ENCODE peak calls at places on chromosomes 4 and X, in five cellular contexts. A is endothelial cell of umbilical vein, Y is breast epithelium, Z is SK-N-SH, N is prostate gland. U is an unnamed sample. For H3K4me1, the result is how much of the 10 kb centered on the place peaks cover.

GRCh38 chr4:77044458-77045124 is 31.2 kb downstream of the CCNI start:
- DNase-seq in Y (no peak), Z (no peak), A (peak), N (no peak), U (no peak)

GRCh38 chrX:111568356-111568755 is 56.9 kb downstream of the SERTM2 start:
- DNase-seq in Y (no peak), N (no peak), A (no peak), Z (peak), U (no peak)

GRCh38 chr4:42302348-42302747 is 94.9 kb upstream of the SHISA3 start:
- DNase-seq in Y (no peak), N (peak), A (peak), Z (peak), U (peak)

GRCh38 chr4:186651624-186652023 is 72.0 kb downstream of the FAT1 start:
- DNase-seq in N (peak), Y (peak), A (peak), Z (no peak), U (peak)

GRCh38 chr4:143356493-143356892 is 19.8 kb downstream of the GAB1 start:
- DNase-seq in A (no peak), N (no peak), Z (no peak), Y (no peak), U (no peak)

GRCh38 chr4:53505947-53506346 is 85.3 kb downstream of the LNX1 start:
- DNase-seq in N (no peak), A (peak), Y (no peak), Z (no peak), U (no peak)

GRCh38 chr4:8760561-8760960 is 111.1 kb downstream of the HMX1 start:
- DNase-seq in Y (peak), Z (no peak), A (no peak), N (no peak), U (no peak)

GRCh38 chr4:150822407-150822806 is 192.7 kb downstream of the LRBA start:
- DNase-seq in A (no peak), Y (no peak), N (no peak), Z (no peak), U (no peak)

GRCh38 chr4:67746797-67747495 is 7.2 kb downstream of the GNRHR start:
- DNase-seq in N (no peak), Y (no peak), Z (peak), A (peak), U (no peak)

GRCh38 chr4:81635747-81636146 is 164.0 kb upstream of the RASGEF1B start:
- DNase-seq in N (no peak), Y (no peak), Z (no peak), A (no peak), U (peak)

GRCh38 chrX:128156204-128156603 is 104.0 kb upstream of the ACTRT1 start:
- DNase-seq in A (no peak), N (no peak), Y (no peak), Z (no peak), U (no peak)

GRCh38 chrX:25721564-25721963 is 416.6 kb upstream of the MAGEB18 start:
- DNase-seq in Y (no peak), A (peak), Z (no peak), N (no peak), U (no peak)

GRCh38 chr4:184268574-184269160 is 51.0 kb upstream of the ENPP6 start:
- DNase-seq in A (peak), N (no peak), Z (no peak), Y (no peak), U (no peak)

GRCh38 chr4:82839624-82840023 is 41.0 kb upstream of the SCD5 start:
- DNase-seq in Z (no peak), Y (no peak), N (no peak), A (peak), U (no peak)

GRCh38 chrX:16082470-16083085 is 40.8 kb upstream of the GRPR start:
- DNase-seq in Z (no peak), Y (no peak), A (no peak), N (no peak), U (no peak)

GRCh38 chrX:136806891-136807410 is 26.2 kb upstream of the ARHGEF6 start:
- DNase-seq in Y (no peak), Z (no peak), A (no peak), N (no peak), U (no peak)

GRCh38 chrX:107826286-107827136 is 845 bp downstream of the MID2 start:
- DNase-seq in N (peak), Z (peak), Y (peak), A (peak), U (peak)

GRCh38 chrX:97189668-97190067 is 306.0 kb downstream of the RPA4 start:
- DNase-seq in A (no peak), Y (no peak), Z (no peak), N (peak), U (no peak)

GRCh38 chrX:115260330-115260729 is 26.4 kb upstream of the LRCH2 start:
- DNase-seq in Y (no peak), Z (no peak), N (no peak), A (no peak), U (no peak)

DNA sequence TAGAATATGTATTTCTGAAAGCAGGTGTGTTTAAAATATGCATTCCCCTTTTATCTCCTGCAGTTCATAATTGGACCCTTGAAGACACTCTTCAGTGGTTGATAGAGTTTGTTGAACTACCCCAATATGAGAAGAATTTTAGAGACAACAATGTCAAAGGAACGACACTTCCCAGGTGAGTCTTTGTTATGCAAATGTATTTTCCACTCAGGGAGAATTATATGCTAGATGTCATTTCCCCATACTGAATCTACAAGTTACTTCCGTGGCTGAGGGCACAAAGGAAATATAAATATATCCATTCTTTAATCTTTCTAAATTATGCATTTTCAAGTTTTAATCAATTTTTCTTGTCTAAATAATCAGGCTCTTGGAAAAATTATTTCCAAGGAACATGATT is 134.7 kb downstream of the STIM2 start:
- DNase-seq in Y (no peak), N (no peak), Z (no peak), A (no peak), U (no peak)
- H3K4me1 ChIP-seq in Y (under half), N (under half), Z (under half), A (under half), U (under half)

DNA sequence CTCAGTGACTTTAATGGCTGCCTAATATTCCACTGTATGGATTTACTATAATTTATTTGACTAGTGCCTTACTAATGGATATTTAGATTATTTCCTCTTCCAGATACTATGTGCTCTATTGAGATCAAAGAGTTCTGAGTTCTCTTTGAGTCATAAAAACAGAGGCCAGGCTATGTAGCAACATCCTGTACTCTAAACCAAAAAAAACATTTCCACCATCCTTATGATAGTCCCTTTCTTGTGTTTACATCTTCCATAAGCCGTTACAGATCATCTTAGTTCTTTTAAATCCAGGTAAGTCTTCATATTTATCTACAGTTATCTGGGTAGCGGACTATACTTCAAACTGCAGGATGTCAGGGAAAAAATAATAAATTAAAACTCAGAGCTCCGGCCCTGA is 56.6 kb upstream of the TMEM184C start:
- DNase-seq in N (no peak), A (no peak), Y (no peak), Z (no peak), U (no peak)
- H3K27ac ChIP-seq in N (no peak), A (no peak), Y (no peak), Z (no peak), U (no peak)

GRCh38 chr4:16745009-16745408 is 153.4 kb downstream of the LDB2 start:
- DNase-seq in N (no peak), A (no peak), Z (no peak), Y (no peak), U (no peak)
- TF ChIP-seq POLR2AphosphoS5 in N (no peak), A (no peak), Z (no peak), Y (no peak), U (no peak)

GRCh38 chr4:76003620-76004019 is 3.7 kb downstream of the CXCL9 start:
- DNase-seq in N (no peak), A (no peak), Z (no peak), Y (no peak), U (no peak)

GRCh38 chr4:76007089-76007559 is at the start of gene CXCL9:
- DNase-seq in Z (no peak), A (no peak), Y (no peak), N (no peak), U (no peak)

GRCh38 chr4:76001760-76002159 is 5.5 kb downstream of the CXCL9 start:
- DNase-seq in A (no peak), N (no peak), Z (no peak), Y (no peak), U (no peak)

GRCh38 chr4:76002176-76002575 is 5.1 kb downstream of the CXCL9 start:
- DNase-seq in Z (no peak), Y (no peak), N (no peak), A (peak), U (no peak)

DNA sequence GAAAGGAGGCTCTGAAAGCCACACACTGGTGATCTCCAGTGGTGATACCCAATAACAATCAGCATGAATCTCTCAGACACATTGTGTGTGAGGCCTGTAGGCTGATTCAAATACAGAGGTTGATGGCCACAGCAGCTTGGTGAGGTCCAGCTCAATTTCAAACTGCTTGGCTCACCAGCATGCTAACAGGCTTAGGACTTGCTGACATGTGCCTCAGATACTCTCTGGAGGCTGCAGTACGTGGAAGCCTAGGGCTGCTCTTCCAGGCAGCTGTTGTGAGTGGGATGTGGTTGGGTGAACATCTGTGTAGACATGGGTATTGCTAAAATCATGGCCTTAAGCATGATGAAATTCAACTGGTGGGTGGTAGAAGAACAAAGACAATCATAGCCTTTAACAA is 4.3 kb downstream of the CXCL9 start:
- DNase-seq in Z (no peak), Y (no peak), N (no peak), A (no peak), U (no peak)
- H3K4me1 ChIP-seq in Z (under half), Y (under half), N (under half), A (under half), U (under half)

GRCh38 chrX:117990438-117990837 is 126.2 kb downstream of the KLHL13 start:
- DNase-seq in Y (no peak), A (no peak), N (no peak), Z (no peak), U (no peak)
- H3K27ac ChIP-seq in Y (no peak), A (no peak), N (no peak), Z (no peak), U (no peak)

GRCh38 chr4:137376312-137376711 is 156.0 kb downstream of the PCDH18 start:
- DNase-seq in Y (no peak), Z (no peak), N (no peak), A (no peak), U (no peak)
- TF ChIP-seq POLR2AphosphoS5 in Y (no peak), Z (no peak), N (no peak), A (no peak), U (no peak)

GRCh38 chrX:119694601-119695534 is 1.9 kb upstream of the SEPTIN6 start:
- DNase-seq in N (no peak), Y (no peak), A (no peak), Z (peak), U (no peak)
- H3K4me1 ChIP-seq in N (under half), Y (under half), A (under half), Z (under half), U (under half)